ENCODE peak calls at places on chromosomes 4 and X, in six cellular contexts. R is naive thymus-derived CD4-positive, alpha-beta T cell; F is neuronal stem cell; C is fibroblast of lung; L is foreskin keratinocyte; P is adrenal gland. S is an unnamed sample.

GRCh38 chr4:139229534-139230039 is 50.4 kb downstream of the MGARP start:
- DNase-seq in R (peak; percentile 38), F (no peak), C (peak; percentile 81), L (peak; percentile 42), P (no peak), S (no peak)

GRCh38 chr4:140296335-140296753 is 77.1 kb upstream of the SCOC start:
- DNase-seq in R (no peak), F (no peak), C (peak; percentile 94), L (peak; percentile 42), P (peak; percentile 90), S (no peak)

GRCh38 chr4:146654648-146654975 is 15.9 kb downstream of the POU4F2 start:
- DNase-seq in R (no peak), F (no peak), C (peak; percentile 8), L (no peak), P (no peak), S (no peak)

GRCh38 chr4:5713861-5714260 is 2.9 kb downstream of the EVC start:
- DNase-seq in R (no peak), F (no peak), C (no peak), L (no peak), P (no peak), S (no peak)

GRCh38 chr4:116829187-116829586 is 256.2 kb downstream of the TRAM1L1 start:
- DNase-seq in R (no peak), F (no peak), C (no peak), L (no peak), P (no peak), S (no peak)

GRCh38 chr4:107838138-107838618 is 13.4 kb downstream of the SGMS2 start:
- DNase-seq in R (no peak), F (no peak), C (peak; percentile 40), L (no peak), P (no peak), S (no peak)

GRCh38 chr4:4941741-4942140 is 77.5 kb downstream of the CYTL1 start:
- DNase-seq in R (no peak), F (no peak), C (no peak), L (no peak), P (no peak), S (no peak)

GRCh38 chrX:12390301-12390700 is 252.0 kb downstream of the FRMPD4 start:
- DNase-seq in R (no peak), F (no peak), C (peak; percentile 9), L (no peak), P (no peak), S (no peak)

GRCh38 chr4:827209-828081 is 1.5 kb upstream of the CPLX1 start:
- DNase-seq in R (no peak), F (no peak), C (no peak), L (no peak), P (no peak), S (no peak)

GRCh38 chrX:112822892-112823291 is 17.7 kb downstream of the AMOT start:
- DNase-seq in R (no peak), F (no peak), C (no peak), L (no peak), P (no peak), S (no peak)

GRCh38 chrX:70046978-70047377 is 2.8 kb downstream of the AWAT2 start:
- DNase-seq in R (no peak), F (no peak), C (peak; percentile 38), L (no peak), P (no peak), S (no peak)

GRCh38 chrX:20515841-20516461 is 249.2 kb upstream of the RPS6KA3 start:
- DNase-seq in R (no peak), F (no peak), C (peak; percentile 82), L (peak; percentile 91), P (no peak), S (no peak)

GRCh38 chr4:56148428-56148827 is 199.7 kb downstream of the CEP135 start:
- DNase-seq in R (no peak), F (no peak), C (peak; percentile 49), L (no peak), P (no peak), S (no peak)

GRCh38 chr4:153372967-153373562 is 28.6 kb downstream of the MND1 start:
- DNase-seq in R (no peak), F (no peak), C (no peak), L (no peak), P (no peak), S (no peak)

GRCh38 chr4:8117278-8117682 is 41.3 kb downstream of the ABLIM2 start:
- DNase-seq in R (no peak), F (no peak), C (peak; percentile 6), L (no peak), P (peak; percentile 66), S (no peak)

DNA sequence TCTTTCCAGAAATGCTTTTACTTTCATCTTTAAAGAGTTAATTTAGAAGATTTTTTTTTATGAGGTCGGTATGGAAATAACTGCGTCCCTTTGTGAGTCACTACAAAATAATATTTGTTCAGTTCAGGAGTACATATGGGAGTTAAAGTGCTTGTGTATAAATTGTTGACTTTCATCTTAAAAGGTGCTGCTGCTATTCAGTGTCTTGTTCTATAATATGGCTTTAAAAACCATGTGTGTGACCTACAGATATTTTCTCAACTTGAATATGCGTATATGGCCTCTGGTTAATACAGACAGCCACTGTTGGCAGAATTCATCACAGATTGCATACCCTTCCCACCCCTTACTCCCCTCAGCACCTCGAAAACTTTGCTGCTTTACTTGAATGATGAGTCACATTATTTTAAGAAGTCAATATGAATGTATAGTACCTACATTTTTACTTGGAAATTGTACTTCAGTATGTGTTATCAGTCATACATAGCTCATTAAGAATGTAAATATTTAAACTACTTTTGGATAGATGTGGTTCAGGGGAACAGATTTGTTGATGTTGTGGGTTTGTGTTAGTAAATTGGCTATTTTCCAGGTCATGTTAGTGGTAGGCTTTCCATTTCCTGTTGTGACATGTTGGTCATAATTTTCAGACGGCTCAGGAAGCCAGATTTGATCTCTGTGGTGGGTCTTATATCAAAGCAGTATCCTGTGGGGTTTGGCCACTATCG is 1.5 kb downstream of the CLCN3 start:
- DNase-seq in R (peak; percentile 23), F (no peak), C (peak; percentile 91), L (peak; percentile 61), P (no peak), S (no peak)
- H3K27ac ChIP-seq in R (peak overlapping the region; percentile 96), F (no peak overlapping the region), C (peak overlapping the region; percentile 95), L (peak overlapping the region; percentile 96), P (peak overlapping the region; percentile 54), S (no peak overlapping the region)

GRCh38 chrX:154652311-154653047 is 900 bp downstream of the CTAG2 start:
- DNase-seq in R (no peak), F (no peak), C (no peak), L (no peak), P (no peak), S (no peak)

GRCh38 chrX:154655346-154655745 is 2.0 kb upstream of the CTAG2 start:
- DNase-seq in R (no peak), F (no peak), C (no peak), L (no peak), P (no peak), S (no peak)

GRCh38 chrX:154654372-154654771 is 993 bp upstream of the CTAG2 start:
- DNase-seq in R (no peak), F (no peak), C (no peak), L (no peak), P (no peak), S (no peak)

GRCh38 chrX:154654925-154655324 is 1.5 kb upstream of the CTAG2 start:
- DNase-seq in R (no peak), F (no peak), C (no peak), L (no peak), P (no peak), S (no peak)

GRCh38 chrX:154653048-154653401 is 354 bp downstream of the CTAG2 start:
- DNase-seq in R (no peak), F (no peak), C (no peak), L (no peak), P (no peak), S (no peak)
- H3K27ac ChIP-seq in R (no peak overlapping the region), F (no peak overlapping the region), C (no peak overlapping the region), L (no peak overlapping the region), P (no peak overlapping the region), S (no peak overlapping the region)

GRCh38 chrX:154698630-154699248 is 45.4 kb upstream of the CTAG2 start:
- DNase-seq in R (no peak), F (no peak), C (no peak), L (no peak), P (no peak), S (no peak)
- H3K27ac ChIP-seq in R (no peak overlapping the region), F (no peak overlapping the region), C (no peak overlapping the region), L (no peak overlapping the region), P (no peak overlapping the region), S (no peak overlapping the region)

DNA sequence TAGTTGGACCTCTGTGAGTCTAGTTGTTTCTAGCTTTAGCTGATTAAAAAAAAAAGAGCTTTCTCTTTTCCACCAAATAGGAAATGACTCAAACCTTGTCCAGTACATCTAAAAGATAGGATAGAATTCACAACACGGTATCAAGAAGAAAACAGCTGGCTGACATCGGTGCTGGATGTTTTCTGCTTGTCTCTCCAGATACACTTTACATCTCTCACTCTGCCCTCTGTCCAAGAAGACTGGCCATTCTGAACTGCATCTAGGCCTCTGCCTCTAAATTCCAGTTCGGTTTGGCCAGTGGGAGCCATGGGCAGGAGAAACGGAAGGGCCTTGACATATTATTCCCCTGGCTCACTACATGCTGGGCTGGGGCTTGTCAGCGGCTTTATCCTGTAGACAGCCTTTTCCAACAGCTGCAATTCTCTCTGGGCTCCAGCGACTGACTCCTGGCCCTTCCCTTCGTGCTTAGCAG is 57.3 kb upstream of the SHISA3 start:
- DNase-seq in R (no peak), F (no peak), C (peak; percentile 67), L (no peak), P (peak; percentile 69), S (no peak)
- H3K27ac ChIP-seq in R (no peak overlapping the region), F (no peak overlapping the region), C (no peak overlapping the region), L (no peak overlapping the region), P (peak overlapping the region; percentile 54), S (no peak overlapping the region)

GRCh38 chr4:82839624-82840023 is 41.0 kb upstream of the SCD5 start:
- DNase-seq in R (no peak), F (no peak), C (no peak), L (no peak), P (no peak), S (no peak)

GRCh38 chr4:82833696-82834313 is 35.2 kb upstream of the SCD5 start:
- DNase-seq in R (no peak), F (no peak), C (peak; percentile 86), L (peak; percentile 83), P (no peak), S (no peak)
- H3K27ac ChIP-seq in R (no peak overlapping the region), F (no peak overlapping the region), C (peak overlapping the region; percentile 65), L (no peak overlapping the region), P (peak overlapping the region; percentile 6), S (no peak overlapping the region)